ENCODE peak calls at places on chromosome 3, in six cellular contexts. One of them, this sample, is unnamed. For H3K27me3, the result is how much of the 10 kb centered on the place peaks cover.

GRCh38 chr3:39158138-39158715 is 4.8 kb upstream of the CSRNP1 start:
- ATAC-seq in aorta: no peak
- ATAC-seq in right lobe of liver: no peak
- ATAC-seq in right cardiac atrium: no peak
- ATAC-seq in PC-3: no peak
- ATAC-seq in DND-41: no peak
- ATAC-seq in this sample: no peak

GRCh38 chr3:121645054-121645453 is 15.6 kb downstream of the HCLS1 start:
- ATAC-seq in aorta: no peak
- ATAC-seq in right lobe of liver: no peak
- ATAC-seq in right cardiac atrium: no peak
- ATAC-seq in PC-3: no peak
- ATAC-seq in DND-41: no peak
- ATAC-seq in this sample: no peak

GRCh38 chr3:61925721-61926120 is 364.4 kb downstream of the PTPRG start:
- ATAC-seq in aorta: peak
- ATAC-seq in right lobe of liver: no peak
- ATAC-seq in right cardiac atrium: no peak
- ATAC-seq in PC-3: no peak
- ATAC-seq in DND-41: no peak
- ATAC-seq in this sample: no peak

GRCh38 chr3:150786791-150787190 is 23.8 kb upstream of the SIAH2 start:
- ATAC-seq in aorta: no peak
- ATAC-seq in right lobe of liver: no peak
- ATAC-seq in right cardiac atrium: no peak
- ATAC-seq in PC-3: peak
- ATAC-seq in DND-41: no peak
- ATAC-seq in this sample: no peak

GRCh38 chr3:153250450-153250849 is 88.4 kb downstream of the RAP2B start:
- ATAC-seq in aorta: no peak
- ATAC-seq in right lobe of liver: no peak
- ATAC-seq in right cardiac atrium: no peak
- ATAC-seq in PC-3: no peak
- ATAC-seq in DND-41: no peak
- ATAC-seq in this sample: no peak

GRCh38 chr3:158802399-158803023 is 657 bp downstream of the MFSD1 start:
- ATAC-seq in aorta: no peak
- ATAC-seq in right lobe of liver: peak
- ATAC-seq in right cardiac atrium: no peak
- ATAC-seq in PC-3: peak
- ATAC-seq in DND-41: no peak
- ATAC-seq in this sample: peak

GRCh38 chr3:123283074-123283473 is 81.3 kb downstream of the SEC22A start:
- ATAC-seq in aorta: no peak
- ATAC-seq in right lobe of liver: no peak
- ATAC-seq in right cardiac atrium: no peak
- ATAC-seq in PC-3: no peak
- ATAC-seq in DND-41: no peak
- ATAC-seq in this sample: no peak

GRCh38 chr3:138442433-138442832 is 8.0 kb downstream of the ESYT3 start:
- ATAC-seq in aorta: no peak
- ATAC-seq in right lobe of liver: no peak
- ATAC-seq in right cardiac atrium: no peak
- ATAC-seq in PC-3: peak
- ATAC-seq in DND-41: no peak
- ATAC-seq in this sample: no peak

GRCh38 chr3:188241072-188241471 is 87.1 kb downstream of the LPP start:
- ATAC-seq in aorta: peak
- ATAC-seq in right lobe of liver: no peak
- ATAC-seq in right cardiac atrium: peak
- ATAC-seq in PC-3: no peak
- ATAC-seq in DND-41: no peak
- ATAC-seq in this sample: peak

GRCh38 chr3:27483117-27484001 is 825 bp downstream of the SLC4A7 start:
- ATAC-seq in aorta: peak
- ATAC-seq in right lobe of liver: no peak
- ATAC-seq in right cardiac atrium: peak
- ATAC-seq in PC-3: peak
- ATAC-seq in DND-41: peak
- ATAC-seq in this sample: peak

GRCh38 chr3:183845090-183845489 is 19.7 kb upstream of the MAP6D1 start:
- ATAC-seq in aorta: no peak
- ATAC-seq in right lobe of liver: no peak
- ATAC-seq in right cardiac atrium: no peak
- ATAC-seq in PC-3: peak
- ATAC-seq in DND-41: no peak
- ATAC-seq in this sample: no peak

GRCh38 chr3:111070772-111071256 is 802 bp upstream of the NECTIN3 start:
- ATAC-seq in aorta: peak
- ATAC-seq in right lobe of liver: no peak
- ATAC-seq in right cardiac atrium: no peak
- ATAC-seq in PC-3: peak
- ATAC-seq in DND-41: no peak
- ATAC-seq in this sample: peak

GRCh38 chr3:113717308-113717707 is 20.9 kb upstream of the USF3 start:
- ATAC-seq in aorta: no peak
- ATAC-seq in right lobe of liver: no peak
- ATAC-seq in right cardiac atrium: no peak
- ATAC-seq in PC-3: no peak
- ATAC-seq in DND-41: no peak
- ATAC-seq in this sample: no peak

GRCh38 chr3:192899540-192899982 is 18.1 kb downstream of the MB21D2 start:
- ATAC-seq in aorta: no peak
- ATAC-seq in right lobe of liver: no peak
- ATAC-seq in right cardiac atrium: no peak
- ATAC-seq in PC-3: peak
- ATAC-seq in DND-41: no peak
- ATAC-seq in this sample: no peak

GRCh38 chr3:40871411-40871810 is 327.9 kb upstream of the CTNNB1 start:
- ATAC-seq in aorta: no peak
- ATAC-seq in right lobe of liver: no peak
- ATAC-seq in right cardiac atrium: no peak
- ATAC-seq in PC-3: no peak
- ATAC-seq in DND-41: no peak
- ATAC-seq in this sample: no peak

GRCh38 chr3:109098245-109098644 is 19.7 kb downstream of the MORC1 start:
- ATAC-seq in aorta: no peak
- ATAC-seq in right lobe of liver: peak
- ATAC-seq in right cardiac atrium: no peak
- ATAC-seq in PC-3: peak
- ATAC-seq in DND-41: no peak
- ATAC-seq in this sample: no peak

GRCh38 chr3:184523825-184524615 is 37.6 kb upstream of the EPHB3 start:
- ATAC-seq in aorta: no peak
- ATAC-seq in right lobe of liver: no peak
- ATAC-seq in right cardiac atrium: no peak
- ATAC-seq in PC-3: peak
- ATAC-seq in DND-41: no peak
- ATAC-seq in this sample: no peak

GRCh38 chr3:69084326-69084667 is 440 bp upstream of the ARL6IP5 start:
- ATAC-seq in aorta: peak
- ATAC-seq in right lobe of liver: no peak
- ATAC-seq in right cardiac atrium: peak
- ATAC-seq in PC-3: peak
- ATAC-seq in DND-41: no peak
- ATAC-seq in this sample: peak

GRCh38 chr3:63508305-63508704 is 144.2 kb upstream of the SNTN start:
- ATAC-seq in aorta: no peak
- ATAC-seq in right lobe of liver: no peak
- ATAC-seq in right cardiac atrium: no peak
- ATAC-seq in PC-3: no peak
- ATAC-seq in DND-41: no peak
- ATAC-seq in this sample: no peak

GRCh38 chr3:58346368-58346767 is 13.7 kb downstream of the PXK start:
- ATAC-seq in aorta: no peak
- ATAC-seq in right lobe of liver: no peak
- ATAC-seq in right cardiac atrium: no peak
- ATAC-seq in PC-3: no peak
- ATAC-seq in DND-41: no peak
- ATAC-seq in this sample: no peak

GRCh38 chr3:54123538-54124196 is 1.3 kb downstream of the CACNA2D3 start:
- ATAC-seq in aorta: no peak
- ATAC-seq in right lobe of liver: no peak
- ATAC-seq in right cardiac atrium: peak
- ATAC-seq in PC-3: no peak
- ATAC-seq in DND-41: no peak
- ATAC-seq in this sample: no peak

GRCh38 chr3:54127499-54128056 is 5.2 kb downstream of the CACNA2D3 start:
- ATAC-seq in aorta: no peak
- ATAC-seq in right lobe of liver: no peak
- ATAC-seq in right cardiac atrium: no peak
- ATAC-seq in PC-3: no peak
- ATAC-seq in DND-41: no peak
- ATAC-seq in this sample: no peak

GRCh38 chr3:54122802-54123537 is 618 bp downstream of the CACNA2D3 start:
- ATAC-seq in aorta: no peak
- ATAC-seq in right lobe of liver: no peak
- ATAC-seq in right cardiac atrium: no peak
- ATAC-seq in PC-3: no peak
- ATAC-seq in DND-41: no peak
- ATAC-seq in this sample: no peak

GRCh38 chr3:54126551-54126950 is 4.2 kb downstream of the CACNA2D3 start:
- ATAC-seq in aorta: no peak
- ATAC-seq in right lobe of liver: no peak
- ATAC-seq in right cardiac atrium: no peak
- ATAC-seq in PC-3: no peak
- ATAC-seq in DND-41: no peak
- ATAC-seq in this sample: no peak

DNA sequence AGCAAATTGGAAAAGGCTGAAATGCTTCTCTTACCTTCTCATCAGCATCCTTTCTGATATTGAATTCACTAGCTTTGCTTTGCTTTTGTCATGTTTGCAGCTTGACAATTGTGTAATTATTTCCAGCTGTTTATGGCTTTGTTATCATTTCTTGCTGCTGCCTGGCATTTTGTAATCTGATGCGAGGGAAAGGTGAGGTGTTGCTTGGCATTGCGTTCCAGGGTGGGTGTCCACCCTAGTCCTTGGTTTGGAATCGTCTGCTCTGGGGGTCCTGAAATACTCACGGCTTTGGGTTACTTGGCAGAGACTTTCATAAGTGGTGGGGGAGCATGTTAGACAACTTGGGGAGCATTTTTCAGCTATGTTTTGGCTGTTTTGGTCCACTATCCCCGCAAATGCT is 3.0 kb downstream of the CACNA2D3 start:
- ATAC-seq in aorta: no peak
- ATAC-seq in right lobe of liver: no peak
- ATAC-seq in right cardiac atrium: no peak
- ATAC-seq in PC-3: no peak
- ATAC-seq in DND-41: no peak
- ATAC-seq in this sample: no peak
- H3K27me3 ChIP-seq in aorta: under half
- H3K27me3 ChIP-seq in right lobe of liver: under half
- H3K27me3 ChIP-seq in right cardiac atrium: under half
- H3K27me3 ChIP-seq in PC-3: half or more
- H3K27me3 ChIP-seq in DND-41: under half
- H3K27me3 ChIP-seq in this sample: under half

GRCh38 chr3:149653136-149653535 is 4.7 kb downstream of the WWTR1 start:
- ATAC-seq in aorta: no peak
- ATAC-seq in right lobe of liver: no peak
- ATAC-seq in right cardiac atrium: no peak
- ATAC-seq in PC-3: no peak
- ATAC-seq in DND-41: no peak
- ATAC-seq in this sample: no peak
- H3K27ac ChIP-seq in aorta: no peak
- H3K27ac ChIP-seq in right lobe of liver: no peak
- H3K27ac ChIP-seq in right cardiac atrium: no peak
- H3K27ac ChIP-seq in PC-3: no peak
- H3K27ac ChIP-seq in DND-41: no peak
- H3K27ac ChIP-seq in this sample: peak

GRCh38 chr3:49553690-49554634 is at the start of gene BSN:
- ATAC-seq in aorta: peak
- ATAC-seq in right lobe of liver: peak
- ATAC-seq in right cardiac atrium: peak
- ATAC-seq in PC-3: peak
- ATAC-seq in DND-41: peak
- ATAC-seq in this sample: peak
- H3K27me3 ChIP-seq in aorta: under half
- H3K27me3 ChIP-seq in right lobe of liver: under half
- H3K27me3 ChIP-seq in right cardiac atrium: under half
- H3K27me3 ChIP-seq in PC-3: under half
- H3K27me3 ChIP-seq in DND-41: under half
- H3K27me3 ChIP-seq in this sample: under half

GRCh38 chr3:149777414-149778214 is 14.7 kb downstream of the ANKUB1 start:
- ATAC-seq in aorta: no peak
- ATAC-seq in right lobe of liver: no peak
- ATAC-seq in right cardiac atrium: no peak
- ATAC-seq in PC-3: no peak
- ATAC-seq in DND-41: no peak
- ATAC-seq in this sample: no peak

GRCh38 chr3:149781216-149781615 is 11.1 kb downstream of the ANKUB1 start:
- ATAC-seq in aorta: no peak
- ATAC-seq in right lobe of liver: no peak
- ATAC-seq in right cardiac atrium: no peak
- ATAC-seq in PC-3: no peak
- ATAC-seq in DND-41: no peak
- ATAC-seq in this sample: no peak

GRCh38 chr3:149784064-149784704 is 8.2 kb downstream of the ANKUB1 start:
- ATAC-seq in aorta: no peak
- ATAC-seq in right lobe of liver: no peak
- ATAC-seq in right cardiac atrium: no peak
- ATAC-seq in PC-3: peak
- ATAC-seq in DND-41: no peak
- ATAC-seq in this sample: peak

DNA sequence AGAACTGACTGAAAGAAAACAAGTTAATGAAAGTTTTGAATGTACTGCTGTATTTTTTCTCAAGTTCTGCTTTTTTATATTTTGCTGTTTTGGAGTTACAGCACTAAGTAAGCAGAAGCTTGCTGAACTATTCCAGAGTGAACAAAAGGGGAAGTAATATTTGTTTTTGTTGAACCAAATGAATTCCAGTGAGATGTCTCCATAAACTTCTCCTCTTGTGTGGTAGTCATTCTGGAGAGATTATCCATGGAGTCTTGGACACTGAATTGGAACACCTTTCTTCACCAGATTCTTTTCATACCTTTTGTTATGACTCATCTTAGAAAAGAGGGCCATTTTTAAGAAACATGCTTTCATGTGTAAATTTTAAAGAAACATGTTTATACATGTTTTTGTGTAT is 8.8 kb downstream of the ANKUB1 start:
- ATAC-seq in aorta: no peak
- ATAC-seq in right lobe of liver: no peak
- ATAC-seq in right cardiac atrium: no peak
- ATAC-seq in PC-3: peak
- ATAC-seq in DND-41: no peak
- ATAC-seq in this sample: peak
- H3K27ac ChIP-seq in aorta: no peak
- H3K27ac ChIP-seq in right lobe of liver: no peak
- H3K27ac ChIP-seq in right cardiac atrium: no peak
- H3K27ac ChIP-seq in PC-3: no peak
- H3K27ac ChIP-seq in DND-41: no peak
- H3K27ac ChIP-seq in this sample: no peak

DNA sequence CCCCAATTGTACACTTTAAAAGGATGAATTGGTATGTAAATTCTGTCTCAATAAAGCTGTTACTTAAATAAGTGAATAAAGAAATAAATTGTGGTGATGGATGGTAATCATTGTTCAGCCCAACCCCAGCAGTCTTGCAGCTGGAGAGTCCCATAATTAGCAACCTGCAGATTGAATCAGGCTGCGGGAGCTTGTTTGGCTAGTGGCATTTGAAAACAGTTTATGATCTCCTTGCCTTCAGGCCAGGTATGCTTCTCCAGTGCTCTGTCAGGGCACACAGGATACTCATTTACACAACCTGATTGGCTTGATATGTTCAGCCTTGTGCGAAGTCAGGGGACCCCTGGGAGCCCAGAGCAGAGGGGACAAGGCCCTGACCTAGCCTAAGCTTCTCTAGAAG is 16.5 kb upstream of the TSEN2 start:
- ATAC-seq in aorta: no peak
- ATAC-seq in right lobe of liver: no peak
- ATAC-seq in right cardiac atrium: no peak
- ATAC-seq in PC-3: no peak
- ATAC-seq in DND-41: no peak
- ATAC-seq in this sample: no peak
- H3K27me3 ChIP-seq in aorta: under half
- H3K27me3 ChIP-seq in right lobe of liver: under half
- H3K27me3 ChIP-seq in right cardiac atrium: under half
- H3K27me3 ChIP-seq in PC-3: under half
- H3K27me3 ChIP-seq in DND-41: under half
- H3K27me3 ChIP-seq in this sample: under half